ENCODE peak calls at places on chromosomes 1 and 21, in seven cellular contexts. X is fibroblast of mammary gland, U is spleen, F is colonic mucosa, I is heart left ventricle, M is tibial artery, O is lower lobe of right lung. W is an unnamed sample.

GRCh38 chr1:186858923-186859322 is 30.2 kb downstream of the PLA2G4A start:
- DNase-seq in O (no peak), X (no peak), F (no peak), I (no peak), U (no peak), M (peak), W (no peak)

GRCh38 chr1:1173793-1174415 is at the start of gene TTLL10:
- DNase-seq in F (peak), O (peak), X (no peak), I (peak), U (peak), M (no peak), W (no peak)

GRCh38 chr21:45012661-45013270 is 61.6 kb upstream of the ADARB1 start:
- DNase-seq in O (peak), M (no peak), I (peak), X (no peak), F (peak), U (peak), W (no peak)

GRCh38 chr1:226066415-226067077 is 4.0 kb downstream of the H3-3A start:
- DNase-seq in U (no peak), F (no peak), O (no peak), I (no peak), X (peak), M (no peak), W (no peak)

GRCh38 chr21:34915364-34915834 is 133.7 kb downstream of the RUNX1 start:
- DNase-seq in X (peak), I (no peak), U (no peak), O (no peak), M (no peak), F (no peak), W (peak)

GRCh38 chr1:74160045-74160444 is 37.9 kb downstream of the LRRIQ3 start:
- DNase-seq in O (no peak), X (no peak), I (no peak), M (no peak), F (no peak), U (no peak), W (no peak)

GRCh38 chr1:84823991-84824390 is 69.0 kb downstream of the LPAR3 start:
- DNase-seq in M (no peak), F (no peak), I (no peak), U (no peak), X (no peak), O (no peak), W (no peak)

GRCh38 chr1:17441265-17441992 is 2.0 kb upstream of the RCC2 start:
- DNase-seq in O (no peak), M (no peak), X (peak), U (no peak), F (no peak), I (no peak), W (peak)

GRCh38 chr1:213444224-213444623 is 393.2 kb downstream of the RPS6KC1 start:
- DNase-seq in O (no peak), X (no peak), F (no peak), M (no peak), U (no peak), I (no peak), W (no peak)

GRCh38 chr1:235417101-235417697 is 50.0 kb downstream of the TBCE start:
- DNase-seq in O (no peak), F (peak), X (peak), U (no peak), M (peak), I (no peak), W (peak)

GRCh38 chr1:152179566-152179965 is 20.5 kb upstream of the RPTN start:
- DNase-seq in O (no peak), I (no peak), F (no peak), U (no peak), M (no peak), X (peak), W (peak)

GRCh38 chr1:59020151-59020997 is 236.5 kb upstream of the JUN start:
- DNase-seq in I (peak), F (peak), X (peak), O (peak), U (peak), M (peak), W (peak)

GRCh38 chr1:89547563-89548485 is 23.2 kb downstream of the LRRC8B start:
- DNase-seq in M (no peak), F (no peak), I (no peak), U (no peak), O (no peak), X (peak), W (peak)
- TF ChIP-seq CTCF in M (no peak), F (no peak), I (no peak), U (no peak), O (no peak), X (no peak), W (no peak)

DNA sequence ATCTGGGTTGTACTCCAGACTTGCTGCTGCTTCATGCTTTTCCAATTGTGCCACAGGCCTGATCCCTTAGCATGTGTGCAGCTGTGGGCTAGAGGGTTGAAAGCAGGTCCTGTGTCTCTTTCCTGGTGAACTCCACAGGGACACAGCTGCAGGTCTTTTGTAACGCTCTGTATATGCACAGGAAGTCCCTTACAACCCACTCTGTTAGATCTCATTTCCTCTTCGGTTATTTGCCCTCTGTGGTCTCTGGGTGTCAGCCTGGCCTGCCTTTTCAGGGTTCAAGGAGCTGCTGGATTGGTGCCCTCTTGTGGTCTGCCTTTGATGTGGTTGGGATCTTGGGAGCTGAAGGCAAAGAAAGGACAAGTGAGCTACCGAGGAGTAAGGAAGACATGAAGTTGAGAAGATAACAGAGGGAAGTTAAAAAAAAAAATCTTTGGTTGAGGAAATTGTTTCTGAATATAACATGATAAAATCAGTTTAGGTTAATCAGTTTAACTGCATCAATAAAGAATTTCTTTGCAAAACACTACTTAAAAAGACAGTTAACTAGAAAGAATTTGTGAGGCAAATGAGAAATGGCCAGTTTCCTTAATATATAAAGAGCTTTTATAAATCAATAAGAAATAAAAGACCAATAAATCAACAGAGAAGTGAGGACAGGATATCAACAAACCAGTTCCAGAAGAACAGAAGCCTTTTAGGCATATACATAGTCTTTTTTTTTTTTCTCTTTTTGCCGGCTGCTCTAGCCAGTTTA is 44.1 kb downstream of the UCK2 start:
- DNase-seq in U (no peak), O (peak), F (peak), X (peak), M (no peak), I (peak), W (no peak)
- TF ChIP-seq CTCF in U (peak), O (peak), F (peak), X (peak), M (no peak), I (peak), W (peak)

DNA sequence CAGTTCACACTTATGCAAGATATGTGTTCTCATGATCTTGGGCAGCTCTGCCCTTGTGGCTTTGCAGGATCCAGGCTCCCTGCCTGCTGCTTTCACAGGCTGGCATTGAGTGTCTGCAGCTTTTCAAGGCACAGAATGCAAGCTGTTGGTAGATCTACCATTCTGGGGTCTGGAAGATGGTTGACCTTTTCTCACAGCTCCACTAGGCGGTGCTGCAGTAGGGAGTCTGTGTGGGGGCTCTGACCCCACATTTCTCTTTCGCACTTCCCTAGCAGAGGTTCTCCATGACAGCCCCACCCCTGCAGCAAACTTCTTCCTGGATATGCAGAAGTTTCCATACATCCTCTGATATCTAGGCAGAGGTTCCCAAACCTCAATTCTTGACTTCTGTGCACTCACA is 500.5 kb downstream of the BRINP3 start:
- DNase-seq in I (no peak), U (no peak), X (no peak), M (no peak), O (no peak), F (no peak), W (no peak)
- TF ChIP-seq CTCF in I (no peak), U (no peak), X (no peak), M (no peak), O (no peak), F (no peak), W (no peak)

DNA sequence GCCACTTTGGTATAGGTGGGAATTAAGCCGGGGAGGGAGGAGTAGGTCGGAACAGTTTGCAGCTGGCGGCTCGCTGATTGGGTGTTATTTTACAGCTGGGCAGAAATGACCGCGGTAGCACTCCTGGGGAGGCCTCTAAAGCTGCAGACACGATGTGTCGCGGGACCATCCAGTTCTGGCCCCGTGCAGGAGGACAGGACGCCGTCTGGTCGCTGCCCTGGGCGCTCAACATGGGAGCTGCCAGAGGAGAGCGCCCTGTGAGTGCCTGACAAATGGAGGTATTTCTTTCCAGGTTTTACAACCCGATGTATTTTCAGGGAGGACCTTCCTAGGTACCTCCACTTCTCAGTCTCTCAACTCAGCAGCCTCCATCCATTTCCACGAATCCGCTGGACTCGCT is 46.2 kb downstream of the CDC7 start:
- DNase-seq in M (no peak), F (no peak), X (no peak), I (no peak), U (no peak), O (no peak), W (no peak)
- TF ChIP-seq CTCF in M (peak), F (no peak), X (no peak), I (no peak), U (no peak), O (no peak), W (no peak)

GRCh38 chr1:30199563-30199962 is 523.8 kb downstream of the MATN1 start:
- DNase-seq in X (no peak), I (no peak), M (no peak), U (no peak), O (no peak), F (no peak), W (no peak)
- TF ChIP-seq CTCF in X (no peak), I (no peak), M (no peak), U (no peak), O (no peak), F (no peak), W (no peak)

GRCh38 chr1:31762323-31762722 is 1.8 kb downstream of the ADGRB2 start:
- DNase-seq in I (no peak), O (no peak), X (no peak), F (no peak), U (no peak), M (no peak), W (no peak)

GRCh38 chr1:31763671-31764306 is 351 bp downstream of the ADGRB2 start:
- DNase-seq in O (no peak), F (no peak), U (no peak), I (no peak), X (no peak), M (no peak), W (no peak)

GRCh38 chr1:31764307-31765040 is at the start of gene ADGRB2:
- DNase-seq in F (no peak), U (no peak), I (no peak), X (no peak), M (no peak), O (no peak), W (no peak)

GRCh38 chr1:31761883-31762282 is 2.3 kb downstream of the ADGRB2 start:
- DNase-seq in X (peak), I (no peak), O (no peak), M (no peak), F (no peak), U (no peak), W (peak)

DNA sequence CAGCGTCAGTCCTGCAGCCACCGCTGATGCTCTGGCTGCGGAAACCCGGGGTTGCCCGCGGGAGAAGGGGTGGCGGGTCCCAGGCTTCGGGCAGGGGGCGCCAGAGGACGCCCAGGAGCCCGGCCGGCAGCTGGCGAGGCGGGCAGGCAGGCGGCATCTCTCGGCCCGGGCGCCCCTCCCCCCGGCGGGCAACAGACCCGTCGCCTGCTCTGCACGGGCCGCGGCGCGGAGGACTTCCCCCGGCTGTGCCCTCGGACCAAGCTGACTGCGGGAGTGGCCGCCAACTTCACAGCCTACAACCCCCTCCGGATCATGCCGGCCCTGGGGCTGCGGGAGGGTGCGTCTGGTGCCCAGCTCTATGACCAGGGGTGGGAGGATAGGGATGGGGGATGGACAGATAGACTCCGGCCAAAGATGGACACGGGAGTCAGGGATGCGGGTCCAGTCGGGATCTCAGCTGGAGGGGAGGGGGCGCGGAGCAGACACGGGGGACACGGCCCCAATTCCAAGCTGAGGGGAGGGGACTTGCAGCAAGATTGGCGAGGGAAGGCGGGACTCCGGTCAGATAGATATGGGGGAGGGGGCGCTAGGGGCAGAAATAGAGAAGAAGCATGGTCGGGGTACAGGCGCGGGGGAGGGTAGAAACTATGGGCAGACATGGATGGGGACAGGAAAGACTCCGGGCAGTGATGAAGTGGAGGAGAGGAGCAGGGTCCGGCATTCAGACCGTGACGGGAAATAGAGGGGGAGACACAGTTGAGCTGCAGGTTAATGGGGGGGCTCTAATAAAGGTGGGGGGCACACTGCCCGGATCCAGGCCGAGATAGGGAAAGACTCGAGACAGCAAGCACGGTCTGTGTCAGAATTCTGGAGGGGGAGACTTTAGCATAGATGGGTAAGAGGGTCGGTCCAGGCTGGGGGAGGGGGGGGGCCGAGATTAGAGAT is 1.1 kb downstream of the ADGRB2 start:
- DNase-seq in F (peak), M (peak), X (no peak), U (peak), I (peak), O (peak), W (peak)
- TF ChIP-seq CTCF in F (peak), M (peak), X (peak), U (peak), I (peak), O (peak), W (peak)

DNA sequence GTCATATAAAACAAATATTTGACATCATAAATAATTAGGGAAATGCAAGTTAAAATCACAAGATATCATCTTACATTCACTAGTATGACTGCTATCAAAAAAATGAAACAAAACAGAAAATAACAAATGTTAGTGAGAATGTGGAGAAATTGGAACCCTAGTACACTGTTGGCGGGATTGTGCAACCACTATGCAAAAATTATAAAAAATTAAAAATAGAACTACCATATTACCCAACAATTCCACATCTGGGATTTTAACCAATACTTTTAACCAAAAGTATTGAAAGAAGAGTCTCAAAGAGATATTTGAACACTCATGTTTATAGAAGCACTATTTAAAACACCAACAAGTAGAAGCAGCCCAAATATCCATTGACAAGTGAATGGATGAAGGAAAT is 797.2 kb upstream of the ADAMTS5 start:
- DNase-seq in X (no peak), I (no peak), U (no peak), F (no peak), M (no peak), O (no peak), W (peak)
- TF ChIP-seq CTCF in X (no peak), I (no peak), U (no peak), F (no peak), M (no peak), O (no peak), W (no peak)

W was measured in foreskin fibroblast.